ENCODE peak calls at places on chromosome 12, in eight cellular contexts. N is lung; Y is HEK293T; V is foreskin fibroblast; Z is stimulated activated CD4-positive, alpha-beta T cell treated with anti-CD3 and anti-CD28 coated beads, Interleukin-2, amount 100 ng/mL, for 48 hours; P is cardiac fibroblast; M is GM04503; L is epithelial cell of proximal tubule. K is an unnamed sample.

GRCh38 chr12:31235868-31236395 is 90.0 kb downstream of the SINHCAF start:
- DNase-seq in N (no peak), Y (no peak), V (no peak), Z (no peak), P (no peak), M (no peak), L (no peak), K (no peak)

GRCh38 chr12:109744026-109744425 is 30.4 kb downstream of the FAM222A start:
- DNase-seq in N (no peak), Y (no peak), V (no peak), Z (no peak), P (no peak), M (no peak), L (no peak), K (no peak)

GRCh38 chr12:133135747-133136146 is 5.3 kb downstream of the ZNF10 start:
- DNase-seq in N (no peak), Y (no peak), V (no peak), Z (no peak), P (no peak), M (no peak), L (no peak), K (no peak)

GRCh38 chr12:119419371-119419770 is 84.8 kb downstream of the CCDC60 start:
- DNase-seq in N (no peak), Y (no peak), V (no peak), Z (no peak), P (no peak), M (no peak), L (no peak), K (no peak)

GRCh38 chr12:46786774-46787173 is 39.0 kb downstream of the SLC38A4 start:
- DNase-seq in N (no peak), Y (no peak), V (peak; percentile 51), Z (no peak), P (peak; percentile 89), M (no peak), L (no peak), K (no peak)

GRCh38 chr12:1670244-1670814 is 20.5 kb upstream of the ADIPOR2 start:
- DNase-seq in N (no peak), Y (no peak), V (no peak), Z (no peak), P (no peak), M (no peak), L (no peak), K (no peak)

GRCh38 chr12:2397356-2398045 is 344.7 kb downstream of the CACNA1C start:
- DNase-seq in N (no peak), Y (no peak), V (no peak), Z (no peak), P (no peak), M (no peak), L (no peak), K (no peak)

GRCh38 chr12:6341439-6342139 is at the start of gene TNFRSF1A:
- DNase-seq in N (peak; percentile 78), Y (peak; percentile 75), V (peak; percentile 78), Z (no peak), P (peak; percentile 87), M (peak; percentile 54), L (no peak), K (no peak)

GRCh38 chr12:38161123-38162000 is 155.2 kb upstream of the ALG10B start:
- DNase-seq in N (no peak), Y (no peak), V (no peak), Z (no peak), P (no peak), M (no peak), L (no peak), K (no peak)

GRCh38 chr12:75807494-75807893 is 224.1 kb downstream of the PHLDA1 start:
- DNase-seq in N (no peak), Y (no peak), V (no peak), Z (no peak), P (no peak), M (no peak), L (no peak), K (no peak)

GRCh38 chr12:44571031-44571550 is 305.0 kb downstream of the NELL2 start:
- DNase-seq in N (no peak), Y (no peak), V (no peak), Z (no peak), P (no peak), M (no peak), L (no peak), K (no peak)

GRCh38 chr12:97465012-97465345 is 2.4 kb downstream of the RMST start:
- DNase-seq in N (no peak), Y (no peak), V (no peak), Z (no peak), P (no peak), M (no peak), L (no peak), K (no peak)

GRCh38 chr12:49983892-49984291 is 11.1 kb downstream of the AQP6 start:
- DNase-seq in N (no peak), Y (no peak), V (peak; percentile 91), Z (no peak), P (peak; percentile 79), M (peak; percentile 40), L (no peak), K (no peak)

GRCh38 chr12:111753144-111753881 is 13.4 kb upstream of the ALDH2 start:
- DNase-seq in N (peak; percentile 59), Y (peak; percentile 73), V (peak; percentile 52), Z (no peak), P (peak; percentile 59), M (no peak), L (no peak), K (no peak)

GRCh38 chr12:79183003-79183402 is 318.4 kb downstream of the SYT1 start:
- DNase-seq in N (no peak), Y (no peak), V (peak; percentile 3), Z (no peak), P (no peak), M (no peak), L (no peak), K (no peak)

GRCh38 chr12:64797156-64797555 is 27.3 kb upstream of the TBC1D30 start:
- DNase-seq in N (no peak), Y (no peak), V (no peak), Z (no peak), P (no peak), M (no peak), L (no peak), K (no peak)

GRCh38 chr12:99130808-99131538 is 485.9 kb downstream of the APAF1 start:
- DNase-seq in N (no peak), Y (no peak), V (no peak), Z (no peak), P (peak; percentile 2), M (no peak), L (no peak), K (no peak)

GRCh38 chr12:132211811-132212210 is 67.6 kb downstream of the NOC4L start:
- DNase-seq in N (no peak), Y (no peak), V (no peak), Z (no peak), P (no peak), M (no peak), L (no peak), K (no peak)

GRCh38 chr12:1203735-1204019 is 212.7 kb downstream of the ERC1 start:
- DNase-seq in N (no peak), Y (no peak), V (no peak), Z (no peak), P (no peak), M (no peak), L (no peak), K (no peak)

GRCh38 chr12:130948136-130948535 is 5.6 kb upstream of the ADGRD1 start:
- DNase-seq in N (no peak), Y (no peak), V (no peak), Z (no peak), P (no peak), M (no peak), L (no peak), K (no peak)

GRCh38 chr12:69644516-69644915 is 33.8 kb upstream of the LRRC10 start:
- DNase-seq in N (no peak), Y (no peak), V (no peak), Z (no peak), P (no peak), M (no peak), L (no peak), K (no peak)

GRCh38 chr12:46450279-46450748 is 77.7 kb upstream of the SLC38A2 start:
- DNase-seq in N (peak; percentile 59), Y (no peak), V (no peak), Z (no peak), P (peak; percentile 51), M (no peak), L (no peak), K (no peak)

GRCh38 chr12:93434305-93434704 is 7.4 kb downstream of the UBE2N start:
- DNase-seq in N (no peak), Y (no peak), V (no peak), Z (no peak), P (no peak), M (no peak), L (no peak), K (no peak)

GRCh38 chr12:116784238-116784612 is 46.1 kb downstream of the RNFT2 start:
- DNase-seq in N (no peak), Y (peak; percentile 40), V (no peak), Z (no peak), P (no peak), M (no peak), L (no peak), K (no peak)

GRCh38 chr12:12791756-12792346 is 6.4 kb downstream of the APOLD1 start:
- DNase-seq in N (no peak), Y (no peak), V (no peak), Z (no peak), P (no peak), M (no peak), L (no peak), K (no peak)

GRCh38 chr12:112236786-112237185 is 111.4 kb downstream of the TRAFD1 start:
- DNase-seq in N (no peak), Y (no peak), V (no peak), Z (no peak), P (no peak), M (no peak), L (no peak), K (no peak)

GRCh38 chr12:124456133-124456651 is 111.2 kb downstream of the NCOR2 start:
- DNase-seq in N (no peak), Y (no peak), V (no peak), Z (no peak), P (no peak), M (no peak), L (no peak), K (no peak)

GRCh38 chr12:111396726-111397445 is 8.8 kb upstream of the SH2B3 start:
- DNase-seq in N (peak; percentile 84), Y (peak; percentile 86), V (peak; percentile 96), Z (peak; percentile 86), P (peak; percentile 85), M (no peak), L (no peak), K (no peak)

GRCh38 chr12:18837025-18837424 is 99.1 kb downstream of the CAPZA3 start:
- DNase-seq in N (no peak), Y (no peak), V (peak; percentile 27), Z (no peak), P (peak; percentile 60), M (no peak), L (no peak), K (no peak)

GRCh38 chr12:105554856-105555255 is 224.4 kb downstream of the C12orf75 start:
- DNase-seq in N (no peak), Y (no peak), V (no peak), Z (no peak), P (no peak), M (no peak), L (no peak), K (no peak)